ENCODE peak calls at places on chromosome 7, in six cellular contexts. K is fibroblast of lung, D is IMR-90, N is kidney epithelial cell, U is foreskin fibroblast, Q is lower lobe of right lung. X is an unnamed sample.

GRCh38 chr7:43138710-43139601 is 26.5 kb downstream of the HECW1 start:
- DNase-seq in K (peak; percentile 5), D (peak; percentile 20), N (no peak), U (peak; percentile 60), Q (no peak), X (peak; percentile 92)

GRCh38 chr7:234041-234711 is 41.8 kb downstream of the FAM20C start:
- DNase-seq in K (peak; percentile 23), D (peak; percentile 21), N (no peak), U (no peak), Q (no peak), X (peak; percentile 54)

GRCh38 chr7:88927-89921 is 103.1 kb upstream of the FAM20C start:
- DNase-seq in K (peak; percentile 90), D (peak; percentile 96), N (peak; percentile 93), U (peak; percentile 97), Q (no peak), X (peak; percentile 96)

GRCh38 chr7:102451371-102452054 is 13.2 kb downstream of the ALKBH4 start:
- DNase-seq in K (no peak), D (no peak), N (no peak), U (no peak), Q (no peak), X (no peak)

GRCh38 chr7:85154282-85154937 is 32.4 kb downstream of the SEMA3D start:
- DNase-seq in K (no peak), D (no peak), N (no peak), U (no peak), Q (no peak), X (no peak)

GRCh38 chr7:103752995-103753394 is 236.5 kb downstream of the RELN start:
- DNase-seq in K (peak; percentile 4), D (peak; percentile 27), N (no peak), U (peak; percentile 1), Q (no peak), X (no peak)

GRCh38 chr7:94195201-94195600 is 191.0 kb upstream of the BET1 start:
- DNase-seq in K (peak; percentile 15), D (no peak), N (no peak), U (no peak), Q (no peak), X (no peak)

GRCh38 chr7:27364344-27364758 is 121.7 kb downstream of the EVX1 start:
- DNase-seq in K (peak; percentile 94), D (peak; percentile 69), N (peak; percentile 2), U (peak; percentile 76), Q (no peak), X (peak; percentile 59)

GRCh38 chr7:94632338-94633024 is 23.5 kb downstream of the SGCE start:
- DNase-seq in K (peak; percentile 79), D (peak; percentile 80), N (peak; percentile 49), U (peak; percentile 83), Q (no peak), X (peak; percentile 89)

GRCh38 chr7:37977243-37977642 is 56.8 kb downstream of the EPDR1 start:
- DNase-seq in K (no peak), D (no peak), N (no peak), U (no peak), Q (no peak), X (no peak)

GRCh38 chr7:311796-312195 is 21.8 kb downstream of the FOXL3 start:
- DNase-seq in K (no peak), D (no peak), N (no peak), U (no peak), Q (peak; percentile 66), X (no peak)

GRCh38 chr7:157854066-157854891 is 517.5 kb downstream of the DNAJB6 start:
- DNase-seq in K (no peak), D (no peak), N (no peak), U (no peak), Q (peak; percentile 92), X (no peak)

GRCh38 chr7:7795736-7796135 is 77.3 kb upstream of the RPA3 start:
- DNase-seq in K (peak; percentile 60), D (peak; percentile 79), N (no peak), U (peak; percentile 82), Q (no peak), X (peak; percentile 85)

GRCh38 chr7:31003721-31004120 is 40.0 kb downstream of the GHRHR start:
- DNase-seq in K (no peak), D (no peak), N (no peak), U (no peak), Q (no peak), X (no peak)

GRCh38 chr7:114973147-114973546 is 51.3 kb downstream of the MDFIC start:
- DNase-seq in K (peak; percentile 63), D (peak; percentile 39), N (peak; percentile 21), U (peak; percentile 31), Q (no peak), X (peak; percentile 66)

GRCh38 chr7:16719699-16720098 is 33.9 kb upstream of the TSPAN13 start:
- DNase-seq in K (peak; percentile 12), D (peak; percentile 57), N (no peak), U (no peak), Q (no peak), X (no peak)

GRCh38 chr7:133310232-133310852 is 57.5 kb downstream of the EXOC4 start:
- DNase-seq in K (peak; percentile 22), D (peak; percentile 35), N (no peak), U (no peak), Q (no peak), X (peak; percentile 62)

GRCh38 chr7:88377421-88377820 is 70.7 kb upstream of the STEAP4 start:
- DNase-seq in K (no peak), D (no peak), N (peak; percentile 23), U (no peak), Q (no peak), X (no peak)

GRCh38 chr7:12315049-12315448 is 88.6 kb downstream of the VWDE start:
- DNase-seq in K (no peak), D (no peak), N (no peak), U (no peak), Q (no peak), X (no peak)

GRCh38 chr7:102288285-102288930 is 1.7 kb downstream of the SH2B2 start:
- DNase-seq in K (no peak), D (no peak), N (no peak), U (no peak), Q (no peak), X (no peak)

GRCh38 chr7:52920977-52921376 is 114.5 kb upstream of the POM121L12 start:
- DNase-seq in K (no peak), D (no peak), N (no peak), U (no peak), Q (no peak), X (no peak)

GRCh38 chr7:99740573-99741437 is 5.8 kb upstream of the CYP3A7 start:
- DNase-seq in K (peak; percentile 83), D (peak; percentile 42), N (no peak), U (peak; percentile 74), Q (no peak), X (no peak)

GRCh38 chr7:468141-468540 is 51.5 kb downstream of the PDGFA start:
- DNase-seq in K (no peak), D (no peak), N (no peak), U (no peak), Q (no peak), X (no peak)

GRCh38 chr7:117764031-117764430 is 109.2 kb downstream of the CTTNBP2 start:
- DNase-seq in K (no peak), D (no peak), N (no peak), U (no peak), Q (no peak), X (no peak)

DNA sequence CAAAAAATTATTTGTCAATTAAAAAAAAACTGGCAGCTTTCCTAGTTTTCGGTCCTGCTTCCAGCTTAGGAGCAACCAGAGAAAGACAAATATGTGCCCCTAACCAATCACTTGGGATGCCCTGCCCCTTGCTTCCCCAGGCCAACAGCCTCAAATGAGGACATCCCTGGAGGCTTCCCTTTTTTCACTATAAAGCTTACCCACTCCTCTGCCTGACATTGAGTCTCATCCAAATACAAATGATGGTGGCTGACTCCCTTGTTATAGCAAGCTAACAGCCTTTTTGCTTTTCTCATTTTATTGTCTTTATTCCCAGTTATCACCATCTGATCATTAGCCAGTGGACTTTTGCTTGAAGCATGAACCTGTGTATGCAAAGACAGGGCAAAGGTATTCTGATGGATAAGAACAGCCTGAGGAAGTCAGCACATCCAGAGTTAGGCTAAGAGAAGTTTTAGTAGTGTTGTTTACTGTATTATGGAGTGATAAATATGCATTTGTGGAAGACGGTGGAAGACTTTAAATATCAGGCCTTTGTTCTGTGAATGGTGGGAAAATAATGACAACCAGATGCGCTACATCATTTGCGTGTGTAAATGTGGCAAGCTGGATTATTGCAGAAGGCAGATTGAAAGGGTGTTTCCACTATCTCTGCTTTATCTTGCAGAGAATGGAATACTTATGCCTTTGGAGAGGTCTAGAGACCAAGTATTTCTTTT is 1.7 kb upstream of the CCM2 start:
- DNase-seq in K (no peak), D (no peak), N (no peak), U (no peak), Q (no peak), X (no peak)
- H3K4me3 ChIP-seq in K (no peak overlapping the region), D (no peak overlapping the region), N (no peak overlapping the region), U (no peak overlapping the region), Q (peak overlapping the region; percentile 58), X (no peak overlapping the region)

DNA sequence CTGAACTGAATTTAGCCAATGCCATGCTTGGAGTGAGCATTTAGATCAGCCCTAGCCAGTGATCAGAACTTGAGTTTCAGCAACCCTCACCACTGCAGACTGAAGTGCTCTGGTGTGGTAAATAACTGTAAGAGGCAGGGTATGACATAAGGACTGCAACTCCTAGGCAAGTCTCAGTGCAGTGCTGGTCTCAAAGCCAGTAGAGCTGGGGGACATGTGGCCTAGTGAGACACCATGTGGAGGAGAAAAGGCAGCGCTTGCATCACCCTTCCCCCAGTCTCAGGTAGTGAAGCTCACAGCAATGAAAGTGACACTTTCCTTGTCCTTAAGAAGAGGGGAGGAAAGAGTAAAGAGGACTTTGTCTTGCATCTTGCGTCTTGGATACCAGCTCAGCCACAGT is 386.8 kb upstream of the POT1 start:
- DNase-seq in K (no peak), D (no peak), N (no peak), U (no peak), Q (no peak), X (no peak)
- TF ChIP-seq CTCF in K (no peak), D (no peak), N (peak; percentile 50), U (no peak), Q (no peak), X (no peak)

DNA sequence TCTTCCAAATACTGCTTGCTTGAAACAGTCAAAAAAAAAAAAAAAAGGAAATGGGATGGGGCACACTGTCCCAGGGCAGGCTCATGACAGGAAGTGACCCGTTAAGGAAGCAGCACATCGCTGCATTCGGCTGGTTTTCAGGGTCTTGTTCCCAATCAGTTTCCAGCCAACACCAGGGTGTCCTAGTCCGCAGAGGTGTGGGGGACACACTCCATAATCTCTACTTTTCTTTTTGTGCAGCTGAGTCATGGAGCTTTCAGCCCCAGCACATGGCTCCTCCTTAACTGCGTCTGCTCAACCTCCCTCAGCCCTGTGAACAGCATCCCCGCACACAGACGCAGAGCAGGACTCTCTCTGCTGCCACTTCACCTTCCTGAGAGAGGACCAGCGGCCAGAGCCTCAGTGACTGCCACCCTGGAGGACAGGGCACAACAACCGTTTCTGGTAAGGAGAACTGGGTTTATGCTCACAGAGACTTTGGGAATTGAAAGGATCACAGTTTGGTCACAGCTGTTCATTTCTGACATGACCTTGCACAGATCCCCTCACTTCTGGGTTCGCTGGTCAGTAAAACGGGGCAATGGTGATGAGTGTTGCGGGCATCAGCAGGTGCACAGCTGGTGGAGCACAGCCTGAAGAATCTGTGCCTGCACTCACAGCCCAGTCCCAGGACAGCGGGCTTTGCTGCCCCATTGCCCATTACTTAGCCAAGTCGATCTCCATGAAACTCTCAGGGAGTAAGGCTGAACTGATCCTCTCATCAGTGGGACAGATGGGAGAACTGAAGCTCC is at the start of gene GIMAP5:
- DNase-seq in K (no peak), D (no peak), N (no peak), U (no peak), Q (no peak), X (no peak)
- H3K4me3 ChIP-seq in K (no peak within 1 kb of the TSS), D (no peak within 1 kb of the TSS), N (no peak within 1 kb of the TSS), U (no peak within 1 kb of the TSS), Q (peak within 1 kb of the TSS; percentile 68), X (no peak within 1 kb of the TSS)

GRCh38 chr7:40704172-40704571 is 569.4 kb downstream of the SUGCT start:
- DNase-seq in K (no peak), D (no peak), N (no peak), U (no peak), Q (no peak), X (no peak)
- TF ChIP-seq CTCF in K (no peak), D (no peak), N (peak; percentile 3), U (no peak), Q (no peak), X (no peak)